ENCODE peak calls at places on chromosomes 7 and 10, in eight cellular contexts. H is hepatocyte, W is upper lobe of right lung, O is fibroblast of lung, I is transverse colon, V is PC-3, A is body of pancreas, B is K562. P is an unnamed sample. For H3K4me1, the result is how much of the 10 kb centered on the place peaks cover.

GRCh38 chr10:72291019-72291532 is 17.4 kb downstream of the DDIT4 start:
- DNase-seq in O (no peak), I (no peak), V (peak), B (peak), W (no peak), A (no peak), H (no peak), P (no peak)

GRCh38 chr7:81648716-81649115 is 121.1 kb downstream of the HGF start:
- DNase-seq in O (peak), A (no peak), W (no peak), I (no peak), B (no peak), H (no peak), V (no peak), P (no peak)

GRCh38 chr10:80081801-80082750 is 3.6 kb downstream of the TMEM254 start:
- DNase-seq in A (no peak), W (no peak), H (peak), V (peak), O (no peak), I (no peak), B (no peak), P (no peak)

GRCh38 chr10:91545817-91546216 is 87.1 kb downstream of the PPP1R3C start:
- DNase-seq in H (no peak), V (no peak), B (no peak), A (no peak), W (no peak), I (no peak), O (no peak), P (no peak)

GRCh38 chr10:80530251-80530650 is 7.5 kb upstream of the SH2D4B start:
- DNase-seq in H (no peak), I (peak), O (peak), B (no peak), V (no peak), W (no peak), A (peak), P (no peak)

GRCh38 chr10:107880185-107880584 is 715.7 kb upstream of the SORCS1 start:
- DNase-seq in W (no peak), I (no peak), B (no peak), V (no peak), A (no peak), H (no peak), O (no peak), P (no peak)

GRCh38 chr7:110205899-110206298 is 885.0 kb upstream of the LRRN3 start:
- DNase-seq in H (peak), A (no peak), V (peak), O (peak), W (no peak), I (no peak), B (no peak), P (no peak)

GRCh38 chr10:33163941-33164824 is 170.3 kb downstream of the NRP1 start:
- DNase-seq in V (peak), W (no peak), H (no peak), B (no peak), I (no peak), O (peak), A (no peak), P (no peak)

GRCh38 chr7:84637568-84638338 is 443.2 kb upstream of the SEMA3A start:
- DNase-seq in B (no peak), I (no peak), O (peak), V (peak), W (no peak), A (no peak), H (peak), P (peak)

GRCh38 chr7:121486590-121486989 is 90.5 kb upstream of the FAM3C start:
- DNase-seq in H (no peak), O (no peak), A (no peak), I (no peak), B (no peak), V (no peak), W (no peak), P (no peak)

GRCh38 chr10:100999742-101000601 is at the start of gene LZTS2:
- DNase-seq in V (no peak), H (peak), I (peak), W (no peak), A (no peak), O (no peak), B (peak), P (peak)

GRCh38 chr7:84529480-84530205 is 335.1 kb upstream of the SEMA3A start:
- DNase-seq in I (no peak), B (no peak), V (peak), A (peak), O (peak), W (no peak), H (peak), P (no peak)

GRCh38 chr10:61904711-61905445 is 3.4 kb downstream of the ARID5B start:
- DNase-seq in V (peak), I (peak), B (peak), H (peak), A (peak), W (no peak), O (peak), P (peak)

GRCh38 chr10:11145498-11145855 is 127.8 kb downstream of the CELF2 start:
- DNase-seq in O (no peak), H (peak), A (peak), B (peak), W (no peak), V (no peak), I (peak), P (no peak)

GRCh38 chr10:119217937-119218579 is 10.7 kb downstream of the GRK5 start:
- DNase-seq in I (no peak), A (no peak), V (no peak), B (no peak), W (no peak), H (no peak), O (peak), P (no peak)

GRCh38 chr10:94614558-94614957 is 69.0 kb downstream of the HELLS start:
- DNase-seq in O (no peak), B (no peak), I (no peak), A (no peak), W (no peak), H (no peak), V (no peak), P (no peak)

GRCh38 chr10:63466168-63466935 is 575 bp upstream of the JMJD1C start:
- DNase-seq in A (peak), W (no peak), V (peak), I (peak), O (peak), B (peak), H (peak), P (peak)

GRCh38 chr10:104732222-104732621 is 91.1 kb downstream of the SORCS3 start:
- DNase-seq in A (no peak), V (no peak), O (no peak), I (no peak), H (no peak), B (no peak), W (no peak), P (no peak)

GRCh38 chr10:67670401-67670800 is 25.6 kb downstream of the CTNNA3 start:
- DNase-seq in O (peak), I (no peak), V (peak), W (no peak), H (no peak), A (no peak), B (no peak), P (no peak)

GRCh38 chr10:103197177-103197576 is 4.1 kb upstream of the NT5C2 start:
- DNase-seq in H (peak), I (no peak), A (peak), B (no peak), O (peak), V (peak), W (no peak), P (no peak)

GRCh38 chr10:60348982-60349381 is 40.7 kb downstream of the ANK3 start:
- DNase-seq in O (peak), B (no peak), V (no peak), W (no peak), H (no peak), I (no peak), A (no peak), P (no peak)

GRCh38 chr10:43127447-43127846 is 10.8 kb upstream of the CSGALNACT2 start:
- DNase-seq in B (no peak), I (no peak), V (no peak), W (no peak), O (peak), A (no peak), H (no peak), P (no peak)

GRCh38 chr10:16182688-16183087 is 254.1 kb upstream of the PTER start:
- DNase-seq in O (no peak), B (no peak), A (no peak), V (no peak), I (no peak), W (no peak), H (no peak), P (no peak)

GRCh38 chr10:62433901-62434300 is 59.7 kb downstream of the ZNF365 start:
- DNase-seq in O (no peak), H (no peak), B (no peak), W (no peak), V (no peak), I (no peak), A (no peak), P (no peak)

GRCh38 chr10:78337646-78338391 is 304.2 kb downstream of the RPS24 start:
- DNase-seq in I (no peak), A (no peak), B (no peak), W (no peak), O (peak), H (no peak), V (no peak), P (no peak)

GRCh38 chr7:143382126-143382790 is 1.1 kb downstream of the ZYX start:
- DNase-seq in O (no peak), A (no peak), I (no peak), H (no peak), V (no peak), B (peak), W (peak), P (no peak)

GRCh38 chr10:1715821-1716220 is 21.5 kb downstream of the ADARB2 start:
- DNase-seq in W (no peak), I (peak), V (peak), A (peak), B (no peak), O (no peak), H (peak), P (no peak)
- TF ChIP-seq CTCF in W (no peak), I (no peak), V (peak), A (peak), B (peak), O (no peak), H (peak), P (peak)

DNA sequence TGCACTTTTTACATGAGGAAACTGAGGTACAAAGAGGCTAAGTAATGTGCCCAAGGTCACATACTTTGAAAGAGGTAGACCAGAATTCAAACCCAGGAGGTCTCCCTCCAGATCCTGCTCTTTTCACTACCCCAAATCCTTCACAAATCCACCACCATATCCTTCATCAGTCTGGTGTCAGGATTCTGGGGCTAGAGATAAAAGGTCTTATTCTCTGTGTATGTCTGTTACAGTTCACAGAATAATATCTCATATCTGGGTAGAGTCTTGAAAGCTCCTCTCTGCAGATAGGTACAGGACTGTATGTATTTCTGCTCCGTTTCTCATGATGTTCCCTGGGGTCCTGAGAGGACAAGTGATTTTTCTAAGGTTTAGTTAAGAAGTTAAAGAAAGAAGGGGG is 4.9 kb downstream of the PIK3CG start:
- DNase-seq in H (no peak), V (no peak), B (no peak), W (no peak), O (no peak), I (no peak), A (no peak), P (no peak)
- H3K4me3 ChIP-seq in H (no peak), V (no peak), B (peak), W (no peak), O (no peak), I (no peak), A (no peak), P (no peak)

GRCh38 chr10:109976657-109977056 is 31.1 kb upstream of the ADD3 start:
- DNase-seq in I (no peak), W (no peak), V (no peak), A (no peak), O (no peak), H (no peak), B (no peak), P (no peak)
- H3K4me1 ChIP-seq in I (under half), W (under half), V (under half), A (half or more), O (under half), H (half or more), B (under half), P (half or more)

GRCh38 chr7:151631968-151632749 is 112.5 kb upstream of the RHEB start:
- DNase-seq in A (peak), O (peak), W (peak), I (peak), V (peak), B (peak), H (peak), P (peak)

GRCh38 chr7:151629873-151630272 is 110.2 kb upstream of the RHEB start:
- DNase-seq in B (no peak), W (no peak), V (no peak), H (no peak), I (no peak), O (no peak), A (no peak), P (no peak)

GRCh38 chr7:151632750-151633515 is 113.2 kb upstream of the RHEB start:
- DNase-seq in H (peak), B (no peak), A (peak), V (peak), W (peak), O (peak), I (peak), P (no peak)

GRCh38 chr7:151630349-151630748 is 110.7 kb upstream of the RHEB start:
- DNase-seq in V (no peak), W (no peak), A (no peak), H (no peak), I (no peak), O (no peak), B (no peak), P (no peak)

DNA sequence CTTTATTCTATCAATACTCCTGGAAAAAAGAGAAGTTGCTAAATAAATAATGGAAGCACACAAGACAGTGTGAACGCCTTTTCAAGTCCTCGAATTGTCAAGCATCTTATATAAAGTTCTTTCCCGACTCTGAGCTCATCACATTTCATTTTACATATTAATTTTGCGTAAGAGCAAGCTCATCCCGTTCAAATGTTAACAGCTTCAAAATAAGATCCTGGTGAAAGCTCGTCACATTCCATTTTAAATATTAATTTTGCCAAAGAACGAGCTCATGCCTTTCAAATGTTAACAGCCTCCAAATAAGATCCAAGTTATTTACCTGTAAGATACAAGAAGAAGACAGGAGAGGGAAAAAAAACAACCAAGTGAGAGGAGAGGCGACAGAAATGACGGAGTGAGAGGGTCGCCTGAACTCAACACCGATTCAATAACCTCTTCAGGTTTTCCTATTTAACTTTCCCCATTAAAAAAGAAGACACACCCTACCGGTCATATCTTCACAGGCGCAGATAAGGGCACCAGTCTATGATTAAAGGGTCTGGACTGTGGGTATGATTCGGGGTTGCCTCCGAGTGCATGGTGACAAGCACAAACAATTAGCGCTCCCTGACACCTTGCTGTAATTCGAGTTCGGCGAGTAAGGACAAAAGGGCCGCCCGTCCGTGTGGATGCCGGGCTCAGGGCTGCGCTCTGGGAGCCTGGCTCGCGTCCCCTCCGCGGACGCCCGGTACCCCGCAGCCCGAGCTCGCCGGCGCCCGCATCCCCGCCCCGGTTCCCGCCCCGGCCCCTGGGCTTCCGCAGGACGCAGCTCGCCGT is 111.7 kb upstream of the RHEB start:
- DNase-seq in I (no peak), O (peak), A (peak), W (no peak), H (no peak), B (no peak), V (peak), P (no peak)
- TF ChIP-seq CTCF in I (no peak), O (no peak), A (peak), W (no peak), H (no peak), B (no peak), V (no peak), P (peak)

DNA sequence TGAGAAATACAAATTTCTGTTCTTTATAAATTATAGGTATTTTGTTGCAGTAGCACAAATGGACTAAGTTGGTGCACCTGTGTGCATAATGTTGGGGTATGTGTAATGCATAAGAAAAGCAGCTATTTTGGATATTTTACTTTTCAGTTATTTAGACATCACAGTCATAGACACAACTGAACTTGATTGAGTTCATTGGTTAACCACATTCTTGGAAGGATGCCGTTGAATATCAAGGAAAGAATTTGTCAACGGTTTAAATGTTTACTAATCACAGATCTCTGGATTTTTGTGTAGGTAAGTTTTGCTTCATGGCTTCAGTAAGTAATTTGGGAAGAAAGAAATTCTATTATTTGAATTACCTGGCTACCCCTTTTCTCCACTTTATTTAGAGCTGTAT is 4.1 kb downstream of the OTUD1 start:
- DNase-seq in V (peak), W (no peak), B (no peak), O (peak), H (no peak), I (no peak), A (no peak), P (no peak)
- H3K4me3 ChIP-seq in V (peak), W (peak), B (no peak), O (peak), H (no peak), I (no peak), A (no peak), P (no peak)

GRCh38 chr7:29194206-29194593 is 375 bp upstream of the CHN2 start:
- DNase-seq in O (peak), B (no peak), I (peak), V (no peak), W (peak), A (peak), H (peak), P (peak)
- H3K4me1 ChIP-seq in O (under half), B (under half), I (under half), V (under half), W (under half), A (half or more), H (under half), P (under half)

GRCh38 chr7:36600869-36601530 is 123.3 kb downstream of the AOAH start:
- DNase-seq in W (no peak), A (peak), O (peak), H (peak), I (no peak), V (peak), B (no peak), P (peak)
- TF ChIP-seq CTCF in W (no peak), A (no peak), O (no peak), H (no peak), I (no peak), V (no peak), B (no peak), P (peak)

GRCh38 chr7:149776848-149777407 is 3.5 kb upstream of the ZNF467 start:
- DNase-seq in W (peak), O (no peak), B (no peak), A (no peak), I (no peak), H (no peak), V (no peak), P (no peak)
- H3K4me3 ChIP-seq in W (no peak), O (no peak), B (no peak), A (no peak), I (no peak), H (no peak), V (no peak), P (no peak)

DNA sequence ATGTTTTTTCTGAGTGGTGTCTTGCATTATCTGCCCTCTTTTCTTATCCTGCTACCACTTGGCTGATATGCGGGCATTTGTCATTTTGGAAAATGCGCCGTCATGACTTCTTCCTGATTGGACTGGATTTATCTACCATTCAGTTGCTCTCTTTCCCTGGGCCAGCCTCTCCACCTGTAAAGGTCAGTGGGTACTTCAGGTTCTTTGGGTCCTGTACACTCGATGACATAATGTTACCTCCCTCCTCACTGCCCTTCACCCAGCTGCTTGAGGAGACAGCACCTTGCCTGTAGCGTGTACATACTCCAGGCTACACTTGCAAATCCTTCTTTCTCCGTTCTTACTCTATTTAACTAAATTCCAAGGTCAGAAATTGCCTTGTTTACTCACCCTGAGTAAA is 83.7 kb downstream of the RBM33 start:
- DNase-seq in I (no peak), V (no peak), B (no peak), A (peak), H (no peak), W (no peak), O (no peak), P (no peak)
- H3K4me1 ChIP-seq in I (under half), V (under half), B (under half), A (under half), H (under half), W (under half), O (under half), P (under half)

GRCh38 chr7:95476904-95477594 is 8.7 kb upstream of the ASB4 start:
- DNase-seq in V (peak), W (no peak), A (peak), H (peak), I (peak), B (peak), O (peak), P (peak)
- TF ChIP-seq CTCF in V (peak), W (peak), A (peak), H (peak), I (peak), B (peak), O (peak), P (peak)